ENCODE peak calls at places on chromosomes 1 and 21, in four cellular contexts. One of them, this sample, is unnamed.

GRCh38 chr1:242146640-242147039 is 147.7 kb upstream of the MAP1LC3C start:
- DNase-seq in adrenal gland: no peak
- DNase-seq in H4: no peak
- DNase-seq in non-pigmented ciliary epithelial cell: no peak
- DNase-seq in this sample: no peak

GRCh38 chr1:21121764-21122471 is 54.8 kb downstream of the EIF4G3 start:
- DNase-seq in adrenal gland: no peak
- DNase-seq in H4: no peak
- DNase-seq in non-pigmented ciliary epithelial cell: no peak
- DNase-seq in this sample: no peak

GRCh38 chr1:213171711-213172110 is 120.7 kb downstream of the RPS6KC1 start:
- DNase-seq in adrenal gland: no peak
- DNase-seq in H4: no peak
- DNase-seq in non-pigmented ciliary epithelial cell: no peak
- DNase-seq in this sample: no peak

GRCh38 chr1:96487961-96488360 is 233.6 kb upstream of the PTBP2 start:
- DNase-seq in adrenal gland: no peak
- DNase-seq in H4: no peak
- DNase-seq in non-pigmented ciliary epithelial cell: no peak
- DNase-seq in this sample: no peak

GRCh38 chr1:51784997-51785421 is 93.5 kb downstream of the NRDC start:
- DNase-seq in adrenal gland: no peak
- DNase-seq in H4: no peak
- DNase-seq in non-pigmented ciliary epithelial cell: no peak
- DNase-seq in this sample: no peak

GRCh38 chr1:31723828-31724359 is 20.1 kb upstream of the COL16A1 start:
- DNase-seq in adrenal gland: peak
- DNase-seq in H4: no peak
- DNase-seq in non-pigmented ciliary epithelial cell: no peak
- DNase-seq in this sample: peak

GRCh38 chr1:57112148-57112547 is 146.3 kb upstream of the C8B start:
- DNase-seq in adrenal gland: no peak
- DNase-seq in H4: no peak
- DNase-seq in non-pigmented ciliary epithelial cell: no peak
- DNase-seq in this sample: no peak

GRCh38 chr1:201282931-201283829 is at the start of gene PKP1:
- DNase-seq in adrenal gland: no peak
- DNase-seq in H4: no peak
- DNase-seq in non-pigmented ciliary epithelial cell: no peak
- DNase-seq in this sample: no peak

GRCh38 chr1:9729523-9729922 is 78.0 kb downstream of the PIK3CD start:
- DNase-seq in adrenal gland: no peak
- DNase-seq in H4: no peak
- DNase-seq in non-pigmented ciliary epithelial cell: no peak
- DNase-seq in this sample: no peak

GRCh38 chr21:16085436-16085835 is 355.7 kb downstream of the USP25 start:
- DNase-seq in adrenal gland: no peak
- DNase-seq in H4: no peak
- DNase-seq in non-pigmented ciliary epithelial cell: no peak
- DNase-seq in this sample: no peak

GRCh38 chr1:176119549-176119948 is 87.5 kb downstream of the COP1 start:
- DNase-seq in adrenal gland: no peak
- DNase-seq in H4: peak
- DNase-seq in non-pigmented ciliary epithelial cell: no peak
- DNase-seq in this sample: no peak

GRCh38 chr1:113747376-113747775 is 11.9 kb downstream of the PHTF1 start:
- DNase-seq in adrenal gland: no peak
- DNase-seq in H4: no peak
- DNase-seq in non-pigmented ciliary epithelial cell: peak
- DNase-seq in this sample: no peak

GRCh38 chr1:161777250-161777649 is 11.1 kb downstream of the ATF6 start:
- DNase-seq in adrenal gland: no peak
- DNase-seq in H4: no peak
- DNase-seq in non-pigmented ciliary epithelial cell: no peak
- DNase-seq in this sample: no peak